ENCODE peak calls at places on chromosomes 2 and 18, in nine cellular contexts. D is SJSA1, N is prostate gland, I is ovary, W is mucosa of descending colon, O is HAP-1, K is heart right ventricle, Y is gastrocnemius medialis, S is A673. Z is an unnamed sample.

GRCh38 chr2:30425326-30425725 is 21.7 kb upstream of the LCLAT1 start:
- DNase-seq in D (no peak), S (no peak), N (no peak), O (no peak), K (no peak), W (no peak), Y (no peak), I (no peak), Z (no peak)

GRCh38 chr2:241494311-241494908 is 14.0 kb downstream of the STK25 start:
- DNase-seq in Y (no peak), D (no peak), O (no peak), N (no peak), K (no peak), I (no peak), W (peak; percentile 56), S (no peak), Z (no peak)

GRCh38 chr18:35716169-35716831 is 134.8 kb downstream of the GALNT1 start:
- DNase-seq in S (no peak), O (no peak), N (no peak), I (no peak), Y (no peak), D (no peak), W (no peak), K (no peak), Z (no peak)

GRCh38 chr2:167438206-167438605 is 549.9 kb downstream of the XIRP2 start:
- DNase-seq in D (no peak), Y (no peak), N (no peak), I (no peak), W (no peak), K (no peak), O (no peak), S (peak; percentile 49), Z (no peak)

GRCh38 chr2:113253453-113253852 is 25.3 kb downstream of the PAX8 start:
- DNase-seq in D (no peak), N (no peak), K (no peak), I (no peak), W (no peak), S (no peak), Y (no peak), O (no peak), Z (no peak)

GRCh38 chr2:238231251-238231793 is 8.5 kb downstream of the HES6 start:
- DNase-seq in Y (peak; percentile 72), N (no peak), I (peak; percentile 85), S (no peak), W (peak; percentile 71), D (no peak), K (peak; percentile 79), O (no peak), Z (peak; percentile 94)

GRCh38 chr2:197599285-197599965 is 76.0 kb downstream of the RFTN2 start:
- DNase-seq in K (no peak), Y (no peak), S (peak; percentile 55), N (peak; percentile 24), D (no peak), W (no peak), O (peak; percentile 67), I (no peak), Z (no peak)

GRCh38 chr18:36314754-36315153 is 17.2 kb downstream of the FHOD3 start:
- DNase-seq in S (no peak), D (no peak), I (no peak), N (no peak), Y (no peak), W (no peak), O (no peak), K (no peak), Z (no peak)

GRCh38 chr18:58993260-58993659 is 128.6 kb downstream of the ZNF532 start:
- DNase-seq in K (no peak), W (no peak), N (no peak), I (no peak), D (no peak), Y (no peak), O (no peak), S (peak; percentile 76), Z (no peak)

GRCh38 chr2:42957109-42958035 is 165.0 kb upstream of the HAAO start:
- DNase-seq in I (no peak), S (no peak), N (no peak), O (peak; percentile 47), Y (no peak), W (peak; percentile 55), D (no peak), K (no peak), Z (no peak)

GRCh38 chr2:85873679-85874078 is 15.1 kb downstream of the ST3GAL5 start:
- DNase-seq in K (no peak), Y (no peak), D (no peak), S (peak; percentile 24), O (no peak), N (no peak), I (no peak), W (no peak), Z (no peak)

GRCh38 chr2:164960159-164960558 is 4.8 kb upstream of the SLC38A11 start:
- DNase-seq in W (no peak), K (no peak), O (no peak), S (no peak), I (no peak), N (no peak), Y (no peak), D (no peak), Z (no peak)

GRCh38 chr2:70735065-70735464 is 32.9 kb downstream of the ADD2 start:
- DNase-seq in W (no peak), S (peak; percentile 13), N (no peak), Y (no peak), D (no peak), K (no peak), I (no peak), O (peak; percentile 71), Z (no peak)

GRCh38 chr2:82494744-82495143 is 1964.3 kb downstream of the SUCLG1 start:
- DNase-seq in I (no peak), S (no peak), K (no peak), Y (no peak), O (no peak), W (no peak), D (no peak), N (no peak), Z (no peak)

GRCh38 chr2:127479219-127479825 is 47.0 kb downstream of the IWS1 start:
- DNase-seq in N (no peak), W (no peak), I (no peak), D (no peak), Y (no peak), O (peak; percentile 74), K (no peak), S (peak; percentile 75), Z (no peak)

DNA sequence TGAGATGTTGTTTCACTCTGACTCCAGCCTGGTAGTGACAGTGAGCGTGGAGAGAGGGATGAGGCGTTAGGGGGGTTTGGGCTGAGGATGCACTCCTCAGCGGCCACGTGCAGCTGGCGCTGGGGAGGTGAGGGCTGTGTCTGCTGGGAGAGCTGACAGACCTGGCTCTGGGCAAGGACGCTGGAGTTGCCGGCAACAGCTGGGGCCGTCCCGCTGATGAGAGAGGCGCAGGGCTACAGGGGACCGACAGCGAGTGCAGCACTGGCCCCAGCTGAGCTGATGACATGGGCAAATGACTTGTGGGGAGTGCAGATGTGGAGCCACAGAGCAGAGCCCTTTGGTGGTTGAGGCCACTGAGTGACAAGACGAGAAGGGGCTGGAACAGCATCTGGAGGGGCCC is 38.4 kb downstream of the COA5 start:
- DNase-seq in D (no peak), I (no peak), K (no peak), W (no peak), Y (no peak), S (no peak), O (no peak), N (no peak), Z (no peak)
- H3K36me3 ChIP-seq in D (peaks cover 26% of the 10 kb centered on the region), I (no peaks in the 10 kb centered on the region), K (peaks cover 98% of the 10 kb centered on the region), W (no peaks in the 10 kb centered on the region), Y (no peaks in the 10 kb centered on the region), S (peaks cover 24% of the 10 kb centered on the region), O (peaks cover 28% of the 10 kb centered on the region), N (peaks cover 8% of the 10 kb centered on the region), Z (peaks cover 100% of the 10 kb centered on the region)

GRCh38 chr18:45617284-45617683 is 2.0 kb downstream of the SLC14A2 start:
- DNase-seq in N (peak; percentile 74), O (no peak), I (peak; percentile 74), S (no peak), W (peak; percentile 87), Y (peak; percentile 44), D (peak; percentile 65), K (peak; percentile 76), Z (no peak)

GRCh38 chr18:45621068-45621511 is 5.8 kb downstream of the SLC14A2 start:
- DNase-seq in O (peak; percentile 36), Y (no peak), N (no peak), S (peak; percentile 67), I (peak; percentile 44), W (no peak), D (peak; percentile 56), K (no peak), Z (no peak)

GRCh38 chr18:45619062-45619825 is 4.0 kb downstream of the SLC14A2 start:
- DNase-seq in N (peak; percentile 56), I (no peak), S (no peak), K (peak; percentile 58), D (no peak), Y (no peak), O (no peak), W (peak; percentile 49), Z (no peak)

GRCh38 chr18:45625596-45625995 is 10.3 kb downstream of the SLC14A2 start:
- DNase-seq in S (no peak), K (no peak), I (no peak), D (no peak), O (no peak), Y (no peak), W (no peak), N (no peak), Z (no peak)

GRCh38 chr18:45619826-45620201 is 4.5 kb downstream of the SLC14A2 start:
- DNase-seq in I (no peak), S (no peak), O (no peak), W (no peak), Y (no peak), K (no peak), D (no peak), N (no peak), Z (no peak)
- H3K4me3 ChIP-seq in I (no peak overlapping the region), S (no peak overlapping the region), O (no peak overlapping the region), W (no peak overlapping the region), Y (no peak overlapping the region), K (no peak overlapping the region), D (no peak overlapping the region), N (no peak overlapping the region), Z (no peak overlapping the region)

GRCh38 chr2:98472961-98473746 is 28.5 kb downstream of the INPP4A start:
- DNase-seq in N (no peak), Y (no peak), O (no peak), W (no peak), I (no peak), K (no peak), D (no peak), S (no peak), Z (peak; percentile 58)
- H3K4me1 ChIP-seq in N (no peaks in the 10 kb centered on the region), Y (peaks cover 27% of the 10 kb centered on the region), O (peaks cover 6% of the 10 kb centered on the region), W (peaks cover 46% of the 10 kb centered on the region), I (peaks cover 5% of the 10 kb centered on the region), K (peaks cover 37% of the 10 kb centered on the region), D (no peaks in the 10 kb centered on the region), S (peaks cover 30% of the 10 kb centered on the region), Z (peaks cover 84% of the 10 kb centered on the region)

GRCh38 chr2:126381081-126381480 is 274.9 kb upstream of the GYPC start:
- DNase-seq in D (no peak), N (no peak), Y (no peak), I (peak; percentile 57), O (no peak), S (no peak), K (no peak), W (no peak), Z (no peak)

GRCh38 chr2:126372406-126372805 is 283.6 kb upstream of the GYPC start:
- DNase-seq in I (no peak), K (no peak), S (no peak), N (no peak), Y (no peak), D (no peak), O (no peak), W (no peak), Z (no peak)

GRCh38 chr2:126383800-126384199 is 272.2 kb upstream of the GYPC start:
- DNase-seq in D (no peak), Y (no peak), K (no peak), I (no peak), W (no peak), O (no peak), S (no peak), N (no peak), Z (no peak)

GRCh38 chr2:126378176-126378575 is 277.8 kb upstream of the GYPC start:
- DNase-seq in S (no peak), D (no peak), O (no peak), I (no peak), Y (no peak), W (no peak), N (no peak), K (no peak), Z (no peak)
- H3K36me3 ChIP-seq in S (no peaks in the 10 kb centered on the region), D (no peaks in the 10 kb centered on the region), O (no peaks in the 10 kb centered on the region), I (no peaks in the 10 kb centered on the region), Y (no peaks in the 10 kb centered on the region), W (no peaks in the 10 kb centered on the region), N (no peaks in the 10 kb centered on the region), K (no peaks in the 10 kb centered on the region), Z (no peaks in the 10 kb centered on the region)

Z was measured in spleen.